ENCODE peak calls at places on chromosome 12, in five cellular contexts. One of them, this sample, is unnamed.

GRCh38 chr12:57623811-57624390 is 9.1 kb downstream of the B4GALNT1 start:
- DNase-seq in naive thymus-derived CD4-positive, alpha-beta T cell: no peak
- DNase-seq in PC-9: no peak
- DNase-seq in WERI-Rb-1: no peak
- DNase-seq in CD8-positive, alpha-beta memory T cell: no peak
- DNase-seq in this sample: no peak

GRCh38 chr12:73677520-73678291 is 859.9 kb upstream of the ATXN7L3B start:
- DNase-seq in naive thymus-derived CD4-positive, alpha-beta T cell: no peak
- DNase-seq in PC-9: peak; percentile 44
- DNase-seq in WERI-Rb-1: no peak
- DNase-seq in CD8-positive, alpha-beta memory T cell: no peak
- DNase-seq in this sample: no peak

GRCh38 chr12:119589087-119589486 is 4.5 kb upstream of the TMEM233 start:
- DNase-seq in naive thymus-derived CD4-positive, alpha-beta T cell: no peak
- DNase-seq in PC-9: no peak
- DNase-seq in WERI-Rb-1: no peak
- DNase-seq in CD8-positive, alpha-beta memory T cell: no peak
- DNase-seq in this sample: no peak

GRCh38 chr12:53603804-53604203 is 22.4 kb downstream of the ATF7 start:
- DNase-seq in naive thymus-derived CD4-positive, alpha-beta T cell: no peak
- DNase-seq in PC-9: no peak
- DNase-seq in WERI-Rb-1: no peak
- DNase-seq in CD8-positive, alpha-beta memory T cell: no peak
- DNase-seq in this sample: no peak

GRCh38 chr12:10033783-10034381 is 3.4 kb downstream of the CLEC9A start:
- DNase-seq in naive thymus-derived CD4-positive, alpha-beta T cell: no peak
- DNase-seq in PC-9: no peak
- DNase-seq in WERI-Rb-1: no peak
- DNase-seq in CD8-positive, alpha-beta memory T cell: no peak
- DNase-seq in this sample: no peak

GRCh38 chr12:6236641-6236940 is 36.4 kb downstream of the CD9 start:
- DNase-seq in naive thymus-derived CD4-positive, alpha-beta T cell: no peak
- DNase-seq in PC-9: no peak
- DNase-seq in WERI-Rb-1: no peak
- DNase-seq in CD8-positive, alpha-beta memory T cell: no peak
- DNase-seq in this sample: no peak

GRCh38 chr12:54526800-54527630 is 22.4 kb upstream of the PDE1B start:
- DNase-seq in naive thymus-derived CD4-positive, alpha-beta T cell: peak; percentile 20
- DNase-seq in PC-9: no peak
- DNase-seq in WERI-Rb-1: peak; percentile 64
- DNase-seq in CD8-positive, alpha-beta memory T cell: no peak
- DNase-seq in this sample: peak; percentile 19

GRCh38 chr12:120490284-120490683 is 5.6 kb upstream of the DYNLL1 start:
- DNase-seq in naive thymus-derived CD4-positive, alpha-beta T cell: no peak
- DNase-seq in PC-9: no peak
- DNase-seq in WERI-Rb-1: no peak
- DNase-seq in CD8-positive, alpha-beta memory T cell: no peak
- DNase-seq in this sample: no peak

GRCh38 chr12:52907092-52907810 is 2.4 kb upstream of the KRT8 start:
- DNase-seq in naive thymus-derived CD4-positive, alpha-beta T cell: no peak
- DNase-seq in PC-9: peak; percentile 79
- DNase-seq in WERI-Rb-1: no peak
- DNase-seq in CD8-positive, alpha-beta memory T cell: no peak
- DNase-seq in this sample: no peak

GRCh38 chr12:31928246-31929139 is 30.7 kb upstream of the RESF1 start:
- DNase-seq in naive thymus-derived CD4-positive, alpha-beta T cell: peak; percentile 51
- DNase-seq in PC-9: no peak
- DNase-seq in WERI-Rb-1: no peak
- DNase-seq in CD8-positive, alpha-beta memory T cell: no peak
- DNase-seq in this sample: peak; percentile 57

GRCh38 chr12:101854747-101855146 is 22.6 kb upstream of the DRAM1 start:
- DNase-seq in naive thymus-derived CD4-positive, alpha-beta T cell: no peak
- DNase-seq in PC-9: no peak
- DNase-seq in WERI-Rb-1: no peak
- DNase-seq in CD8-positive, alpha-beta memory T cell: no peak
- DNase-seq in this sample: peak; percentile 15

GRCh38 chr12:64678835-64679234 is 68.5 kb downstream of the RASSF3 start:
- DNase-seq in naive thymus-derived CD4-positive, alpha-beta T cell: no peak
- DNase-seq in PC-9: no peak
- DNase-seq in WERI-Rb-1: no peak
- DNase-seq in CD8-positive, alpha-beta memory T cell: no peak
- DNase-seq in this sample: no peak

GRCh38 chr12:64681200-64682052 is 71.1 kb downstream of the RASSF3 start:
- DNase-seq in naive thymus-derived CD4-positive, alpha-beta T cell: no peak
- DNase-seq in PC-9: no peak
- DNase-seq in WERI-Rb-1: no peak
- DNase-seq in CD8-positive, alpha-beta memory T cell: no peak
- DNase-seq in this sample: no peak

GRCh38 chr12:64678248-64678647 is 68.0 kb downstream of the RASSF3 start:
- DNase-seq in naive thymus-derived CD4-positive, alpha-beta T cell: no peak
- DNase-seq in PC-9: peak; percentile 47
- DNase-seq in WERI-Rb-1: no peak
- DNase-seq in CD8-positive, alpha-beta memory T cell: no peak
- DNase-seq in this sample: no peak

GRCh38 chr12:64680235-64680634 is 69.9 kb downstream of the RASSF3 start:
- DNase-seq in naive thymus-derived CD4-positive, alpha-beta T cell: no peak
- DNase-seq in PC-9: peak; percentile 77
- DNase-seq in WERI-Rb-1: no peak
- DNase-seq in CD8-positive, alpha-beta memory T cell: no peak
- DNase-seq in this sample: no peak

DNA sequence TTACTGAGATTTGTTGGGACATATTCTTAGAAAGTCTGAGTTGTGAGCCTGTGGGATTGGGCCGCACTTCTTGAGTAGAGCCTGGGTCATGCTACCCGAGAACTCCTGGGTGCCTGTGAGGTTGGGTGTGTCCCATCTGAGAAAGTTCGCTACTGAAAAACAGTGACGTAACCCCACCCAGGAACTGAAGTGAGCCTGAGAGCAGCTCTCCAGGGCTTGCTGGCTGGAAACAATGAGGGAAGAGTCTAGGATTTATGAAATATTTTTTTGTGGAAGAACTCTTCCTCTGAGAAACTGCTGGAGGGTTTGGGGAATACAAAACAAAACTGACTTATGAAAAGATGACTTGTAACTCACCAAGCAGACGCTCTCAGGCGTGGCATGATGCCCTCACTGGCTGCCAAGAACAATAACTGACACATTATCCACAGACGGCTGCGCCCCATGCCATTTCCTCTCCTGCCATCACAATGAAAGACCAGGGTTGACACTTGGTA is 69.2 kb downstream of the RASSF3 start:
- DNase-seq in naive thymus-derived CD4-positive, alpha-beta T cell: peak; percentile 81
- DNase-seq in PC-9: peak; percentile 83
- DNase-seq in WERI-Rb-1: no peak
- DNase-seq in CD8-positive, alpha-beta memory T cell: peak; percentile 57
- DNase-seq in this sample: peak; percentile 57
- H3K27ac ChIP-seq in naive thymus-derived CD4-positive, alpha-beta T cell: peak overlapping the region; percentile 76
- H3K27ac ChIP-seq in PC-9: peak overlapping the region; percentile 91
- H3K27ac ChIP-seq in WERI-Rb-1: no peak overlapping the region
- H3K27ac ChIP-seq in CD8-positive, alpha-beta memory T cell: peak overlapping the region; percentile 76
- H3K27ac ChIP-seq in this sample: peak overlapping the region; percentile 92

GRCh38 chr12:13206560-13206897 is 10.0 kb downstream of the EMP1 start:
- DNase-seq in naive thymus-derived CD4-positive, alpha-beta T cell: no peak
- DNase-seq in PC-9: no peak
- DNase-seq in WERI-Rb-1: no peak
- DNase-seq in CD8-positive, alpha-beta memory T cell: no peak
- DNase-seq in this sample: no peak
- H3K27me3 ChIP-seq in naive thymus-derived CD4-positive, alpha-beta T cell: no peaks in the 10 kb centered on the region
- H3K27me3 ChIP-seq in PC-9: no peaks in the 10 kb centered on the region
- H3K27me3 ChIP-seq in WERI-Rb-1: no peaks in the 10 kb centered on the region
- H3K27me3 ChIP-seq in CD8-positive, alpha-beta memory T cell: no peaks in the 10 kb centered on the region
- H3K27me3 ChIP-seq in this sample: no peaks in the 10 kb centered on the region

DNA sequence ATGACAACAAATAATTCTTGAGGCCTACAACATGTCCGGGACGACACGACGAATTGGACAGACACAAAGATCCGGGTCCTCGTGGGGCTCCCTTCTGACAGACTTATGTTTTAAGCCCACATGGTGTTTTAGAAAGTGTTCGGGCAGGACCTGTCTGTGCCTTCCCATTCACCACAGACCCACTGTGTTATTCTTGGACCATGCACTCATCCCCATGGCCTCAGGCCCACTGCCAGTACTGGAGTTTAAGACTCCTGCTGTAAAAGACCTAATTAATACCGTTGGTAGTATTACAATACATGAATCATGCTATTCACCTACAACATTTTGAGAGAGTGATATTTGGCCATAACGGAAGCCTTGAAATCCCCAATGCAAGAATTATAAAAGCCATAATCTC is 20.0 kb downstream of the SLC15A4 start:
- DNase-seq in naive thymus-derived CD4-positive, alpha-beta T cell: no peak
- DNase-seq in PC-9: no peak
- DNase-seq in WERI-Rb-1: no peak
- DNase-seq in CD8-positive, alpha-beta memory T cell: no peak
- DNase-seq in this sample: no peak
- H3K27ac ChIP-seq in naive thymus-derived CD4-positive, alpha-beta T cell: no peak overlapping the region
- H3K27ac ChIP-seq in PC-9: no peak overlapping the region
- H3K27ac ChIP-seq in WERI-Rb-1: no peak overlapping the region
- H3K27ac ChIP-seq in CD8-positive, alpha-beta memory T cell: no peak overlapping the region
- H3K27ac ChIP-seq in this sample: no peak overlapping the region

DNA sequence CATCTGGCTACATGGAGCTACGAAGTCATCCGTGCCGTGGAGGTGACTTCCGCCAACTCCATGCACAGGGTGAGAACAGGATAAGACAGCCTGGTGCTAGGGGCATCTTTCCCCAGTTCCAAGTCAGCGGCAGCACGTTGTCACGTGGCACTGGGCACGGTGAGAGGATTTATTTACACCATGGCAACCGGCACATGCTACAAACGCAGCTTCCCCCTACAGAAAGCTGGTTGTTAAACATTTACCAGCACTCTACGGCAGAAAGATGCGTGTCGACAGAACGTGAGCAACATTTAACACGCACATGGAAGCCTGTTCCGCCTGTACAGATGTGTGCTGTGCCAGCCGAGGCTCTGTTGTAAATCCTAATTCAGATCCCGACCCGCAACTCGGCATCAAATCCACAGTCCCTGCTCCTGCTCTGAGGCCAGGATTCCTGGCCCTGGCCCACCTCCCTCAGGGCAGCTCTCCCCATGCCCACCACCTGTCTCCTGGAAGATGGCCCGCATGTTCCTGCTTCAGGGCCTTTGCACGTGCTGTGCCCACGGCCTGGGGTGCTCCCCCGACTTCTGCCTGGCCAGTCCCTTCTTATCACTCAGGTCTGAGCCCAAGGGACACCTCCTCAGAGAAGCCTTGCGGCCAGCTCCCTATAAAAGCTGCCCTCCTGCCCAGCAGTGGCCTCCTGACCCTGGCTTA is 114.1 kb downstream of the RFLNA start:
- DNase-seq in naive thymus-derived CD4-positive, alpha-beta T cell: no peak
- DNase-seq in PC-9: no peak
- DNase-seq in WERI-Rb-1: no peak
- DNase-seq in CD8-positive, alpha-beta memory T cell: no peak
- DNase-seq in this sample: no peak
- H3K27me3 ChIP-seq in naive thymus-derived CD4-positive, alpha-beta T cell: no peaks in the 10 kb centered on the region
- H3K27me3 ChIP-seq in PC-9: no peaks in the 10 kb centered on the region
- H3K27me3 ChIP-seq in WERI-Rb-1: no peaks in the 10 kb centered on the region
- H3K27me3 ChIP-seq in CD8-positive, alpha-beta memory T cell: no peaks in the 10 kb centered on the region
- H3K27me3 ChIP-seq in this sample: no peaks in the 10 kb centered on the region